ENCODE peak calls at places on chromosomes 4 and X, in nine cellular contexts. One of them, this sample, is unnamed.

GRCh38 chr4:6779667-6780565 is 2.6 kb upstream of the KIAA0232 start:
- DNase-seq in tibial artery: no peak
- DNase-seq in choroid plexus epithelial cell: peak
- DNase-seq in mucosa of descending colon: no peak
- DNase-seq in heart right ventricle: no peak
- DNase-seq in GM12865: no peak
- DNase-seq in body of pancreas: peak
- DNase-seq in Karpas-422: peak
- DNase-seq in SJSA1: no peak
- DNase-seq in this sample: peak

GRCh38 chrX:54171091-54171490 is 12.0 kb downstream of the FAM120C start:
- DNase-seq in tibial artery: no peak
- DNase-seq in choroid plexus epithelial cell: no peak
- DNase-seq in mucosa of descending colon: no peak
- DNase-seq in heart right ventricle: no peak
- DNase-seq in GM12865: no peak
- DNase-seq in body of pancreas: no peak
- DNase-seq in Karpas-422: no peak
- DNase-seq in SJSA1: no peak
- DNase-seq in this sample: no peak

GRCh38 chr4:74056858-74057562 is 18.5 kb upstream of the CXCL3 start:
- DNase-seq in tibial artery: no peak
- DNase-seq in choroid plexus epithelial cell: peak
- DNase-seq in mucosa of descending colon: no peak
- DNase-seq in heart right ventricle: no peak
- DNase-seq in GM12865: no peak
- DNase-seq in body of pancreas: no peak
- DNase-seq in Karpas-422: no peak
- DNase-seq in SJSA1: no peak
- DNase-seq in this sample: peak

GRCh38 chrX:115364625-115365024 is 75.1 kb downstream of the LUZP4 start:
- DNase-seq in tibial artery: no peak
- DNase-seq in choroid plexus epithelial cell: peak
- DNase-seq in mucosa of descending colon: no peak
- DNase-seq in heart right ventricle: no peak
- DNase-seq in GM12865: no peak
- DNase-seq in body of pancreas: no peak
- DNase-seq in Karpas-422: no peak
- DNase-seq in SJSA1: no peak
- DNase-seq in this sample: no peak

GRCh38 chr4:656651-657337 is 17.3 kb downstream of the ATP5ME start:
- DNase-seq in tibial artery: no peak
- DNase-seq in choroid plexus epithelial cell: no peak
- DNase-seq in mucosa of descending colon: no peak
- DNase-seq in heart right ventricle: no peak
- DNase-seq in GM12865: no peak
- DNase-seq in body of pancreas: no peak
- DNase-seq in Karpas-422: no peak
- DNase-seq in SJSA1: no peak
- DNase-seq in this sample: peak

GRCh38 chr4:65635051-65635821 is 35.1 kb downstream of the EPHA5 start:
- DNase-seq in tibial artery: no peak
- DNase-seq in choroid plexus epithelial cell: no peak
- DNase-seq in mucosa of descending colon: no peak
- DNase-seq in heart right ventricle: no peak
- DNase-seq in GM12865: no peak
- DNase-seq in body of pancreas: no peak
- DNase-seq in Karpas-422: no peak
- DNase-seq in SJSA1: no peak
- DNase-seq in this sample: no peak

GRCh38 chr4:42483426-42484379 is 86.4 kb downstream of the SHISA3 start:
- DNase-seq in tibial artery: no peak
- DNase-seq in choroid plexus epithelial cell: no peak
- DNase-seq in mucosa of descending colon: no peak
- DNase-seq in heart right ventricle: no peak
- DNase-seq in GM12865: no peak
- DNase-seq in body of pancreas: no peak
- DNase-seq in Karpas-422: no peak
- DNase-seq in SJSA1: no peak
- DNase-seq in this sample: peak

GRCh38 chr4:26298198-26298950 is 22.4 kb upstream of the RBPJ start:
- DNase-seq in tibial artery: no peak
- DNase-seq in choroid plexus epithelial cell: peak
- DNase-seq in mucosa of descending colon: no peak
- DNase-seq in heart right ventricle: no peak
- DNase-seq in GM12865: no peak
- DNase-seq in body of pancreas: no peak
- DNase-seq in Karpas-422: no peak
- DNase-seq in SJSA1: no peak
- DNase-seq in this sample: peak

GRCh38 chrX:95382799-95383198 is 1301.8 kb upstream of the DIAPH2 start:
- DNase-seq in tibial artery: no peak
- DNase-seq in choroid plexus epithelial cell: no peak
- DNase-seq in mucosa of descending colon: no peak
- DNase-seq in heart right ventricle: no peak
- DNase-seq in GM12865: no peak
- DNase-seq in body of pancreas: no peak
- DNase-seq in Karpas-422: no peak
- DNase-seq in SJSA1: no peak
- DNase-seq in this sample: no peak

GRCh38 chr4:79831119-79831528 is 241.9 kb downstream of the ANTXR2 start:
- DNase-seq in tibial artery: no peak
- DNase-seq in choroid plexus epithelial cell: no peak
- DNase-seq in mucosa of descending colon: no peak
- DNase-seq in heart right ventricle: no peak
- DNase-seq in GM12865: no peak
- DNase-seq in body of pancreas: no peak
- DNase-seq in Karpas-422: no peak
- DNase-seq in SJSA1: no peak
- DNase-seq in this sample: no peak
- H3K4me3 ChIP-seq in tibial artery: no peak
- H3K4me3 ChIP-seq in choroid plexus epithelial cell: no peak
- H3K4me3 ChIP-seq in mucosa of descending colon: no peak
- H3K4me3 ChIP-seq in heart right ventricle: no peak
- H3K4me3 ChIP-seq in GM12865: no peak
- H3K4me3 ChIP-seq in body of pancreas: no peak
- H3K4me3 ChIP-seq in Karpas-422: no peak
- H3K4me3 ChIP-seq in SJSA1: no peak
- H3K4me3 ChIP-seq in this sample: no peak

DNA sequence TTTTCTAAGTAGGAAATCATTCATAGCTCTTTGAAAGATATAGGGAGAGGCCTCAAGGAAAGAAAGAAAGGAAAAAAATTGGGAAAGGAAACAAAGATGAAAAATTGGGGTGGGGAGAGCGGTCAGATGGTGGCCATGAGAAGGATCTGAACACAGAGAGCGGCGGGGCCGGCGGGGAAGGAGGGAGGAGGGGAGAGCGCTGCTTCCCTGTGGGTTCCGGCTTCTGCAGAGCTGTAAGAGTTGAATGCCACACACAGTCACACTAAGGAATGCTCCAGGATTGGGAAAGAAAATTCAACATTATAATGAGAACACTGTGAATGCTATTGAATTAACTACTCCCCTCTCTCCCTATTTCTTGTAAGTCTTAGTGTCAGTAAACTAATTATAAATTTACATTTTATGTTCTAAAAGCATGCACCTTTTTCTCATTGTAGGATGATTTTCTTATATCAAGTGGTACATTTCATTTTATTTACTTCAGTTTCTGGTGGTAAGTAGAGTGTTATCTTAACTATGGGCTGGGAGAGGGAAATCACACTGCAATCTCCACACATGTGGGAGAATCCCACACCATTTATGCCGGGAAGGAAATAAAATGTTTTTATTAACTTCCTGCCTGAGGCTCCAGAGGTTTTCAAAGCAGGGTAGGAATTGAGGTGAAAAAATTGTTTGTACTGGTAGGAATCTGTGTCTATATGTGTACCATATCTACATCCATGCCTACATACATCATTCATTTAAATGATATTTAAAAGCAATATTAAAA is 894 bp downstream of the F11 start:
- DNase-seq in tibial artery: no peak
- DNase-seq in choroid plexus epithelial cell: peak
- DNase-seq in mucosa of descending colon: peak
- DNase-seq in heart right ventricle: no peak
- DNase-seq in GM12865: no peak
- DNase-seq in body of pancreas: peak
- DNase-seq in Karpas-422: no peak
- DNase-seq in SJSA1: no peak
- DNase-seq in this sample: no peak
- H3K4me3 ChIP-seq in tibial artery: no peak
- H3K4me3 ChIP-seq in choroid plexus epithelial cell: no peak
- H3K4me3 ChIP-seq in mucosa of descending colon: no peak
- H3K4me3 ChIP-seq in heart right ventricle: no peak
- H3K4me3 ChIP-seq in GM12865: no peak
- H3K4me3 ChIP-seq in body of pancreas: peak
- H3K4me3 ChIP-seq in Karpas-422: no peak
- H3K4me3 ChIP-seq in SJSA1: no peak
- H3K4me3 ChIP-seq in this sample: no peak

GRCh38 chrX:56764153-56764974 is 35.3 kb downstream of the NBDY start:
- DNase-seq in tibial artery: no peak
- DNase-seq in choroid plexus epithelial cell: peak
- DNase-seq in mucosa of descending colon: peak
- DNase-seq in heart right ventricle: peak
- DNase-seq in GM12865: peak
- DNase-seq in body of pancreas: peak
- DNase-seq in Karpas-422: peak
- DNase-seq in SJSA1: no peak
- DNase-seq in this sample: peak

GRCh38 chrX:56765816-56766553 is 36.9 kb downstream of the NBDY start:
- DNase-seq in tibial artery: no peak
- DNase-seq in choroid plexus epithelial cell: no peak
- DNase-seq in mucosa of descending colon: no peak
- DNase-seq in heart right ventricle: no peak
- DNase-seq in GM12865: no peak
- DNase-seq in body of pancreas: no peak
- DNase-seq in Karpas-422: peak
- DNase-seq in SJSA1: no peak
- DNase-seq in this sample: peak

GRCh38 chrX:56763556-56764152 is 34.6 kb downstream of the NBDY start:
- DNase-seq in tibial artery: no peak
- DNase-seq in choroid plexus epithelial cell: no peak
- DNase-seq in mucosa of descending colon: no peak
- DNase-seq in heart right ventricle: no peak
- DNase-seq in GM12865: peak
- DNase-seq in body of pancreas: peak
- DNase-seq in Karpas-422: peak
- DNase-seq in SJSA1: no peak
- DNase-seq in this sample: peak

GRCh38 chrX:56766554-56767412 is 37.7 kb downstream of the NBDY start:
- DNase-seq in tibial artery: no peak
- DNase-seq in choroid plexus epithelial cell: peak
- DNase-seq in mucosa of descending colon: no peak
- DNase-seq in heart right ventricle: no peak
- DNase-seq in GM12865: no peak
- DNase-seq in body of pancreas: no peak
- DNase-seq in Karpas-422: peak
- DNase-seq in SJSA1: no peak
- DNase-seq in this sample: peak

DNA sequence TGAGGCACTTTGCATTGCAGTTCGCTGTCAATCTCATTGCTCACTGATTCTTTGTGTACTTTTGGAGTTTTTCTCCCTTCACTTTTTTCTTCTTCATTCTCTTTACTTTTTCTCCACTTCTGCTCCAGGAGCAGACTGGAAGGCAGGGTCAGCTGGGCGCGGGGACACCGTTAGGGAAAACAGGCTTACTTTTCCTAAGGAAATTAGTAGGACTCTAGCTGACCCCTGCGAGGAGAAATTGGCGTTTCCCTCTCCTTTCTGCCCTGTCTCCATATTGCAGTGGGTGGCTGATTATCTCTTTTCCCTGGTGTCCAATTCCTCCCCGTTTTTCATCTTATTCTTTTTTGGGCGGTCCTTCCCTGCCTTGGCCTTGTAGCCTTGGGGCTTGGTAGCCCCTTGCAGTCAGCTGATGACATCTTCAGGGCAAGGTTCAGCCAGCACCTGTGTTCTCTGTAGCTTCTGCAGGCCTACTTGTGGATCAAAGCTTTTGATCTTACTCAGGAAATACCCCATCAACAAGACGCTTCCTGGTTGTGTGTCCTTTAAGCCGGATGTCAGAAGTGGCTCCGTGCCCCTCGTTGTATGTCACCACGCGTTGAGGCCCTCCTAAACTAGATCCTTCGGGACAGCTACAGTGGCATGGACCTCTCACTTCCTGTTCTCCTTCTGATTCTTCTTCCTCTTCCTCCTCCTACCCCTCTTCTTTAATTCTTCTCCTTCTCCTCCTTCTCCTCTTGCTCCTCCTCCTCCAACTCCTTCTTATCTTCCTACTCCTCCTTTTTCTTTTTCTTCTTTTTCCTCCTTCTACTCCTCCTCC is 36.1 kb downstream of the NBDY start:
- DNase-seq in tibial artery: no peak
- DNase-seq in choroid plexus epithelial cell: no peak
- DNase-seq in mucosa of descending colon: no peak
- DNase-seq in heart right ventricle: no peak
- DNase-seq in GM12865: peak
- DNase-seq in body of pancreas: peak
- DNase-seq in Karpas-422: peak
- DNase-seq in SJSA1: no peak
- DNase-seq in this sample: no peak
- H3K4me3 ChIP-seq in tibial artery: no peak
- H3K4me3 ChIP-seq in choroid plexus epithelial cell: no peak
- H3K4me3 ChIP-seq in mucosa of descending colon: no peak
- H3K4me3 ChIP-seq in heart right ventricle: peak
- H3K4me3 ChIP-seq in GM12865: peak
- H3K4me3 ChIP-seq in body of pancreas: no peak
- H3K4me3 ChIP-seq in Karpas-422: peak
- H3K4me3 ChIP-seq in SJSA1: no peak
- H3K4me3 ChIP-seq in this sample: no peak

DNA sequence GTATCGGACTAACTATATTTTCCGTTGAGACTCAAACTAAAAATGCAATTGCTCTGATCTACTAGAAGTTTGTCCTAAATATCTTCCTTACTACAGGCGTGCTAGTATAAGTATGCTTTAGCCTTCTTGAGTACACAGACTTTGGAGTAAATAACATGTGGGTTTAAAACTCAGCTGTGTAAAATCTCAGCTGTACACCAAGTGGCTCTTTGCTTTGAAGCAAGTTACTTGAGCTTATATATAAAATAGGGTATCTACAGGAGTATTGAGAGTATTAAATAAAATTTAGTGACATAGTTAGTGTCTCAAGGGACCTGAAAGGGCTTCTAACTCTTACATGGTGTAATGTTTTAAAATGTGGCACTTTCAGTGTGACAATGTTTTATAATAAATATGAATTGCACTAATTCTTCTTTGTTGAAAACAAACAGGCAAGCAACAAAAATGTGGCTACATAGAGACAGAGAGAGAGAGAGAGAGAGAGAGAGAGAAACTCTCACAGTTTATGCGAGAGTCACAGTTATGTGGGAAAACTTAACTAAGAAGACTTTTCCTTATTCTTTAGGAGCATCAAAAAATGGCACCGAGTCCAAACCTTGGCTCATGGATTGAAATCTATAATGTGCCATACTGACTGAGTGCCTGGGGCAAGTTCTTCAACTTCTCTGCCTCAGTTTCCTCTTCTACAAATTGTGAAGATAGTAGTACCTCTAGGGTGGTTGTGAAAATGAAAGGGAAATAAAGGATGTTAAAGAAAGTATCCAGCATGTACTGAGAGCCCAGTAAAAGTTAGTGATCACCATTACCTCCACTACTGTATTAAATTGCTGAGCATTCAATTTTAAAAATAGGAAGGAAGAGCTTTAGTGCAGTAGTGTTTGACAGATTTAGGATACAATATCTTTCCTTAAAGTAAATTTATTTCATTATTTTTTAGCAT is 187.8 kb upstream of the ANK2 start:
- DNase-seq in tibial artery: no peak
- DNase-seq in choroid plexus epithelial cell: no peak
- DNase-seq in mucosa of descending colon: no peak
- DNase-seq in heart right ventricle: no peak
- DNase-seq in GM12865: no peak
- DNase-seq in body of pancreas: no peak
- DNase-seq in Karpas-422: no peak
- DNase-seq in SJSA1: no peak
- DNase-seq in this sample: no peak
- H3K4me3 ChIP-seq in tibial artery: no peak
- H3K4me3 ChIP-seq in choroid plexus epithelial cell: no peak
- H3K4me3 ChIP-seq in mucosa of descending colon: no peak
- H3K4me3 ChIP-seq in heart right ventricle: no peak
- H3K4me3 ChIP-seq in GM12865: no peak
- H3K4me3 ChIP-seq in body of pancreas: no peak
- H3K4me3 ChIP-seq in Karpas-422: no peak
- H3K4me3 ChIP-seq in SJSA1: no peak
- H3K4me3 ChIP-seq in this sample: no peak